ENCODE peak calls at places on chromosomes 16 and 17, in four cellular contexts. A is HCT116, I is A549, J is ovary. C is an unnamed sample.

GRCh38 chr17:79041041-79041570 is 17.1 kb downstream of the C1QTNF1 start:
- DNase-seq in I (no peak), A (no peak), J (no peak), C (no peak)

GRCh38 chr16:25627641-25628040 is 64.1 kb upstream of the HS3ST4 start:
- DNase-seq in J (no peak), A (no peak), I (no peak), C (no peak)

GRCh38 chr16:54867302-54867832 is 63.3 kb upstream of the IRX5 start:
- DNase-seq in I (no peak), A (no peak), J (no peak), C (no peak)

GRCh38 chr17:79892457-79893236 is 53.4 kb upstream of the CBX4 start:
- DNase-seq in J (no peak), A (no peak), I (no peak), C (no peak)

GRCh38 chr16:29862383-29862883 is 593 bp downstream of the CDIPT start:
- DNase-seq in A (no peak), J (no peak), I (no peak), C (no peak)

GRCh38 chr17:77877674-77878355 is 80.7 kb upstream of the TNRC6C start:
- DNase-seq in J (no peak), A (no peak), I (no peak), C (no peak)

GRCh38 chr16:83335076-83335475 is 472.7 kb upstream of the HSBP1 start:
- DNase-seq in A (no peak), I (no peak), J (no peak), C (no peak)

GRCh38 chr16:14071576-14072271 is 605 bp downstream of the MRTFB start:
- DNase-seq in J (no peak), I (peak; percentile 19), A (no peak), C (peak; percentile 37)

GRCh38 chr16:30095166-30096078 is 591 bp downstream of the YPEL3 start:
- DNase-seq in I (no peak), J (peak; percentile 44), A (no peak), C (no peak)

GRCh38 chr17:17613708-17614114 is 22.2 kb upstream of the PEMT start:
- DNase-seq in J (peak; percentile 59), I (peak; percentile 77), A (peak; percentile 70), C (peak; percentile 87)

GRCh38 chr16:3738541-3738940 is 21.2 kb upstream of the TRAP1 start:
- DNase-seq in J (no peak), I (no peak), A (no peak), C (no peak)

GRCh38 chr17:71975331-71975801 is 145.5 kb upstream of the SOX9 start:
- DNase-seq in A (no peak), I (no peak), J (no peak), C (peak; percentile 44)

GRCh38 chr17:35586569-35587073 is 501 bp upstream of the AP2B1 start:
- DNase-seq in J (no peak), A (no peak), I (no peak), C (no peak)

GRCh38 chr17:10119203-10120112 is 78.9 kb downstream of the GAS7 start:
- DNase-seq in J (no peak), I (no peak), A (peak; percentile 90), C (no peak)

GRCh38 chr17:77772899-77773358 is 185.6 kb upstream of the TNRC6C start:
- DNase-seq in A (no peak), I (no peak), J (no peak), C (no peak)

GRCh38 chr17:82046903-82047302 is 4.7 kb downstream of the RFNG start:
- DNase-seq in J (no peak), I (no peak), A (no peak), C (no peak)

GRCh38 chr17:70622382-70623260 is 453.3 kb downstream of the KCNJ2 start:
- DNase-seq in I (peak; percentile 25), J (no peak), A (peak; percentile 38), C (peak; percentile 19)

GRCh38 chr17:1347681-1348318 is 52.2 kb downstream of the YWHAE start:
- DNase-seq in J (peak; percentile 42), I (no peak), A (no peak), C (no peak)

GRCh38 chr16:27450836-27451341 is 48.9 kb downstream of the IL21R start:
- DNase-seq in J (no peak), I (no peak), A (no peak), C (no peak)

GRCh38 chr17:35640977-35641526 is 53.9 kb downstream of the AP2B1 start:
- DNase-seq in I (no peak), J (no peak), A (no peak), C (no peak)

GRCh38 chr17:11412653-11413052 is 171.6 kb downstream of the SHISA6 start:
- DNase-seq in I (no peak), J (no peak), A (no peak), C (no peak)

GRCh38 chr16:61814716-61815347 is 221.4 kb downstream of the CDH8 start:
- DNase-seq in J (no peak), I (no peak), A (no peak), C (no peak)

GRCh38 chr16:50974438-50975036 is 176.5 kb downstream of the SALL1 start:
- DNase-seq in I (no peak), J (no peak), A (no peak), C (no peak)

GRCh38 chr17:39195568-39196160 is 1.8 kb downstream of the CACNB1 start:
- DNase-seq in J (no peak), I (no peak), A (no peak), C (no peak)

GRCh38 chr17:39196820-39197331 is 593 bp downstream of the CACNB1 start:
- DNase-seq in A (no peak), I (peak; percentile 83), J (peak; percentile 34), C (peak; percentile 80)

GRCh38 chr17:39194985-39195524 is 2.4 kb downstream of the CACNB1 start:
- DNase-seq in A (no peak), I (no peak), J (no peak), C (no peak)

GRCh38 chr17:39197380-39198185 is at the start of gene CACNB1:
- DNase-seq in I (peak; percentile 95), A (no peak), J (peak; percentile 80), C (peak; percentile 86)

DNA sequence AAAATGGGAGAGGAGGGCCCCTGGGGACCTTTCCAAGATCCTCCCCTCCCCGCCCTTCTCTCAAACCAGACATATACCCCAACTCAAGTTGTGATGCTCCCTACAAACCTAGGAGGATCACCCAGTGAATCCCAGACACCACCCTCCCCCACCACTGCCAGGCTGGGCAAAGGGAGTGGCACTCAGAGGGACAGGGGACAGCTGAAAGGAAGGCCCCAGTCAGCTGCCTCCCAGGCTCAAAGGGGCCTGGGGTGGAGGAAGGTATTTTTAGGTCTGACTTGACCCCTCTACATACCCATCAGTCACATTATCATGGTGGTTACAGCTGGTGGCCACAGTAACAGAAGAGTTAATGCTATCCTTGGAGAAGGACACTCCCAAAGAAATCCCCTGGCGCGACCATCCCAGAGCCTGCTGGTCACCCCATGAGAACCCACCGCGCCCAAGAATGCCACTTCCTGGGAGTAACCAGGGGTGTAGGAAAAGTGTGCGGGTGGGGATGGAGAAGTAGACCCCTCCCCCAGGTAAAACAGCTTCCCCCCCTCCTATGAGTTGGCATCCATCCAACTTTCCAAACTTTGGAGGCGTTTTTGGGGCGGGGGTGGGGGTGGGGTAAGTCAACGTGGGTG is 1.2 kb downstream of the CACNB1 start:
- DNase-seq in I (no peak), J (no peak), A (no peak), C (no peak)
- TF ChIP-seq POLR2A in I (no peak), J (no peak), A (no peak), C (no peak)

GRCh38 chr17:39209317-39210092 is 9.4 kb downstream of the RPL19 start:
- DNase-seq in J (peak; percentile 81), I (no peak), A (no peak), C (no peak)
- TF ChIP-seq POLR2A in J (no peak), I (no peak), A (no peak), C (peak; percentile 54)

DNA sequence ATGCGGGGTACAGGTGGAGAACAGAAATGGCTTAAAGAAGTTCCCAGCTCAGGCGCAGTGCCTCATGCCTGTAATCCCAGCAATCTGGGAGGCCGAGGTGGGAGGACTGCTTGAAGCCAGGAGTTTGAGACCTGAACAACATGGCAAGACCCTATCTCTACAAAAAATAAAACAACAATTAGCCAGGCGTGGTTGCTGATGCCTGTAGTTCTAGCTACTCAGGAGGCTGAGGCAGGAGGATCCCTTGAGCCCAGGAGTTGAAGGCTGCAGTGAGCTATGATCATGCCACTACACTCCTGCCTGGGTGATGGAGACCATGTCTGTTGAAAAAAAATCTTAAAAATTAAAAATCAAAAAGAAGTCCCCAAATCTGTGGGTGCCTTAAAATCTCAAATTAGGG is 228.3 kb upstream of the WSB1 start:
- DNase-seq in I (no peak), J (no peak), A (no peak), C (no peak)
- TF ChIP-seq POLR2A in I (no peak), J (no peak), A (no peak), C (no peak)

GRCh38 chr17:59331129-59331928 is at the start of gene YPEL2:
- DNase-seq in I (peak; percentile 98), J (peak; percentile 95), A (peak; percentile 82), C (peak; percentile 97)
- TF ChIP-seq POLR2A in I (peak; percentile 45), J (peak; percentile 39), A (peak; percentile 30), C (no peak)

GRCh38 chr17:67200727-67201301 is 44.2 kb downstream of the HELZ start:
- DNase-seq in J (no peak), A (peak; percentile 18), I (peak; percentile 58), C (peak; percentile 30)

GRCh38 chr17:67194134-67194533 is 50.9 kb downstream of the HELZ start:
- DNase-seq in J (no peak), A (no peak), I (peak; percentile 17), C (peak; percentile 21)

GRCh38 chr17:67198131-67198530 is 46.9 kb downstream of the HELZ start:
- DNase-seq in I (no peak), J (no peak), A (no peak), C (no peak)

GRCh38 chr17:67196422-67196821 is 48.6 kb downstream of the HELZ start:
- DNase-seq in I (no peak), A (no peak), J (no peak), C (no peak)
- TF ChIP-seq POLR2A in I (no peak), A (no peak), J (no peak), C (no peak)

GRCh38 chr17:40322417-40323315 is 13.7 kb downstream of the RARA start:
- DNase-seq in J (no peak), I (peak; percentile 94), A (peak; percentile 40), C (no peak)

GRCh38 chr17:40323731-40324650 is 15.0 kb downstream of the RARA start:
- DNase-seq in J (no peak), I (no peak), A (no peak), C (no peak)

GRCh38 chr17:40325156-40326013 is 16.4 kb downstream of the RARA start:
- DNase-seq in A (no peak), I (no peak), J (no peak), C (no peak)

GRCh38 chr17:40321502-40322416 is 12.8 kb downstream of the RARA start:
- DNase-seq in J (peak; percentile 71), I (no peak), A (no peak), C (no peak)

DNA sequence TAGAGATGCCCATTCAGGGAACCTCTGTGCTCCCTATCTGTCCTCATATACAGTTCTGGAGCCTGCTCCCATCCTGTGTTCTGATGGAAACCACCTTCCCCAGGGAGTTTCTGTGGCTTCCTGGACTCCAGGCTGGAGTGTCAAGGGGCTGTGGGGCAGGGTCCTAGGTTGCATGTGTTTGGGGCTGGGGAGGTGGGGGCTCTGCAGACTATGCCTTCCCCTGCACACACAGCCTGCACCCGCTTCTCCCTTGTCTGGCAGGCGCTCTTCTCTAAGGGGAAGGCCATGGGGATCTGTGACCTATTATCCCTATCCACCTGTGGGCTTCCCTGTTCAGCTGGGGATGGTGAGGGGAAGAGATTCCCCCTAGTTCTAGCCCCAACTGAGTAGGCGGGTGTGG is 14.3 kb downstream of the RARA start:
- DNase-seq in A (no peak), J (no peak), I (no peak), C (no peak)
- TF ChIP-seq POLR2A in A (no peak), J (no peak), I (no peak), C (no peak)